ENCODE peak calls at places on chromosomes 13 and 19, in four cellular contexts. W is AG04450; A is heart left ventricle; N is CD8-positive, alpha-beta T cell. H is an unnamed sample. For H3K9me3, the result is how much of the 10 kb centered on the place peaks cover.

GRCh38 chr13:71290963-71291937 is 575.8 kb downstream of the DACH1 start:
- DNase-seq in W (no peak), A (peak), N (peak), H (peak)

GRCh38 chr19:48926909-48927308 is 6.6 kb upstream of the DHDH start:
- DNase-seq in W (peak), A (no peak), N (no peak), H (peak)

GRCh38 chr19:39407644-39408391 is 1.2 kb downstream of the ZFP36 start:
- DNase-seq in W (no peak), A (peak), N (peak), H (peak)

GRCh38 chr19:55590621-55591020 is 8.7 kb downstream of the FIZ1 start:
- DNase-seq in W (no peak), A (no peak), N (no peak), H (peak)

GRCh38 chr13:21691500-21691899 is 20.6 kb downstream of the FGF9 start:
- DNase-seq in W (no peak), A (no peak), N (no peak), H (no peak)

GRCh38 chr13:79779761-79780160 is 298.8 kb downstream of the NDFIP2 start:
- DNase-seq in W (no peak), A (peak), N (no peak), H (no peak)

GRCh38 chr19:6800991-6801396 is 28.5 kb downstream of the VAV1 start:
- DNase-seq in W (no peak), A (no peak), N (no peak), H (peak)

GRCh38 chr13:30743319-30744055 is 8.1 kb downstream of the ALOX5AP start:
- DNase-seq in W (peak), A (peak), N (no peak), H (peak)

GRCh38 chr13:94088742-94089141 is 390.7 kb downstream of the DCT start:
- DNase-seq in W (no peak), A (no peak), N (no peak), H (no peak)

GRCh38 chr13:49214917-49215376 is 5.2 kb upstream of the MLNR start:
- DNase-seq in W (no peak), A (peak), N (peak), H (no peak)

GRCh38 chr19:52896431-52897148 is 845 bp downstream of the ZNF320 start:
- DNase-seq in W (no peak), A (peak), N (no peak), H (peak)

GRCh38 chr19:14519860-14520407 is 1.7 kb upstream of the DNAJB1 start:
- DNase-seq in W (no peak), A (no peak), N (no peak), H (peak)

GRCh38 chr13:40345149-40345514 is 321.3 kb downstream of the FOXO1 start:
- DNase-seq in W (no peak), A (no peak), N (no peak), H (no peak)

GRCh38 chr19:40802300-40803169 is 3.5 kb downstream of the EGLN2 start:
- DNase-seq in W (no peak), A (peak), N (no peak), H (no peak)

GRCh38 chr19:40759352-40759751 is 8.3 kb downstream of the SNRPA start:
- DNase-seq in W (no peak), A (no peak), N (no peak), H (no peak)

GRCh38 chr19:15144046-15144646 is 36.9 kb downstream of the SYDE1 start:
- DNase-seq in W (no peak), A (no peak), N (no peak), H (peak)

GRCh38 chr19:8340341-8341096 is 2.5 kb downstream of the KANK3 start:
- DNase-seq in W (no peak), A (peak), N (no peak), H (no peak)

GRCh38 chr13:41995946-41996345 is 35.0 kb upstream of the VWA8 start:
- DNase-seq in W (no peak), A (no peak), N (no peak), H (no peak)

GRCh38 chr19:40023969-40024368 is 27.1 kb downstream of the ZNF546 start:
- DNase-seq in W (no peak), A (no peak), N (no peak), H (no peak)

GRCh38 chr13:45368571-45368970 is 27.6 kb upstream of the TPT1 start:
- DNase-seq in W (no peak), A (no peak), N (no peak), H (no peak)

GRCh38 chr13:65217459-65217858 is 2012.7 kb downstream of the PCDH9 start:
- DNase-seq in W (no peak), A (no peak), N (no peak), H (no peak)

GRCh38 chr13:101749584-101749983 is 297.1 kb downstream of the ITGBL1 start:
- DNase-seq in W (no peak), A (no peak), N (no peak), H (no peak)

GRCh38 chr13:51524312-51524711 is 60.0 kb upstream of the WDFY2 start:
- DNase-seq in W (no peak), A (no peak), N (no peak), H (no peak)

GRCh38 chr19:48480476-48481190 is 11.5 kb downstream of the CYTH2 start:
- DNase-seq in W (no peak), A (no peak), N (peak), H (no peak)

GRCh38 chr13:105219636-105220035 is 1315.8 kb downstream of the EFNB2 start:
- DNase-seq in W (no peak), A (no peak), N (no peak), H (no peak)

GRCh38 chr19:8731428-8732169 is 10.2 kb downstream of the OR2Z1 start:
- DNase-seq in W (no peak), A (no peak), N (no peak), H (no peak)

GRCh38 chr13:67366533-67366932 is 136.4 kb upstream of the PCDH9 start:
- DNase-seq in W (no peak), A (no peak), N (no peak), H (no peak)

GRCh38 chr13:23541221-23541620 is 29.0 kb upstream of the TNFRSF19 start:
- DNase-seq in W (peak), A (no peak), N (no peak), H (no peak)

GRCh38 chr19:1502433-1503088 is 10.3 kb downstream of the ADAMTSL5 start:
- DNase-seq in W (no peak), A (no peak), N (no peak), H (no peak)
- H3K4me3 ChIP-seq in W (no peak), A (no peak), N (no peak), H (no peak)

DNA sequence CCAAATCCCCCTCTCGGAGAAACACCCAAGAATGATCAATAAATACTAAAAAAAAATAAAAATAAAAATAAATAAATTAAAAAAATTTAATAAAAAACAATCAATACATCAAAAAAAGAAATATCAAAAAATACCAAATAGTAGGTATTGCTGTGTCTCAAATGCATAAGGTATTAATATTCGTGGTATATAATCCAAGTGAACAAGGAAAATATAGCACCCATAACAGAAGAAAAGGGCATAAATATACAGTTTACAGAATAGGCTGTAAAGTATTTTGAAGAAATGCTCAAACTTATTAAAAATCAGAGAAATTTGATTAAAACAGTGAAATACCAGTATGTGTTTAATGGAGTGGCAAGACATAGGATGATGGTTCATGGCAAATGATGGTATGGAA is 7.6 kb upstream of the ZNF227 start:
- DNase-seq in W (no peak), A (no peak), N (no peak), H (no peak)
- H3K9me3 ChIP-seq in W (under half), A (under half), N (under half), H (under half)

DNA sequence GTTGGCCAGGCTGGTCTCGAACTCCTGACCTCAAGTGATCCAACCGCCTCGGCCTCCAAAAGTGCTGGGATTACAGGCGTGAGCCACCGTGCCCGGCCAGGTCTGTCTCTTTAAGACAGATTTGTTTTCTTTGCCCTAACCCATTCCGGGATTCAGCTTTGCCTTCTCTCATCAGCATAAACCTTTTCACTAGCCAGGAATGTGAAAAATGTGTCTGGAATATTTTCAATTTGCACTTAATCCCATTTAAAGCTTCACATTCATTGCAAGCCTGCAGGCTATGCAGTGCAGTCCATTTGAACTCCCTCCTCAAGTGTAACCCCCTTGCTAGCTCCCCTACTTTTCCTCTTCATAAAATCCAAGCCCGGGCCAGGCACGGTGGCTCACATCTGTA is 880 bp upstream of the TMEM160 start:
- DNase-seq in W (no peak), A (peak), N (no peak), H (peak)
- H3K4me3 ChIP-seq in W (no peak), A (no peak), N (no peak), H (peak)

DNA sequence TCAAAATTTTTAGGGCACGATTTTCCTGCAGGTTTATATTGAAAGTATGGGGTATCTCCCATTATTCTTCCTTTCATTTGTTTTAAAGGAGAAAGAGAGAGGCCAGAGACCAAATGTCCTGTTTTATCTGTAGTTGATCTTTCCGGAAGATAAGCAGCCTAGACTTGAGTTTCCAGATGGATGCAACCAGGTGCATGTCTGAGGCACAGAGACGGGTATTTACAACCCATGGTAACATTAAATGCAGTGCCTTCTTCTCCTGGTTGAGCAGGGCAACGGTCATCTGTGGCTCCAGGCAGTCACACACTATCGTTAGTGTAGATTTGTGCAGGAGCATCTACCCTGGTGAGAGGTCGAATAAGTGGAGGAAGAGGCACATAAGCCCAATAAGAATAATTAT is 1507.1 kb downstream of the UQCRFS1 start:
- DNase-seq in W (no peak), A (no peak), N (no peak), H (no peak)
- H3K9me3 ChIP-seq in W (under half), A (under half), N (under half), H (under half)

DNA sequence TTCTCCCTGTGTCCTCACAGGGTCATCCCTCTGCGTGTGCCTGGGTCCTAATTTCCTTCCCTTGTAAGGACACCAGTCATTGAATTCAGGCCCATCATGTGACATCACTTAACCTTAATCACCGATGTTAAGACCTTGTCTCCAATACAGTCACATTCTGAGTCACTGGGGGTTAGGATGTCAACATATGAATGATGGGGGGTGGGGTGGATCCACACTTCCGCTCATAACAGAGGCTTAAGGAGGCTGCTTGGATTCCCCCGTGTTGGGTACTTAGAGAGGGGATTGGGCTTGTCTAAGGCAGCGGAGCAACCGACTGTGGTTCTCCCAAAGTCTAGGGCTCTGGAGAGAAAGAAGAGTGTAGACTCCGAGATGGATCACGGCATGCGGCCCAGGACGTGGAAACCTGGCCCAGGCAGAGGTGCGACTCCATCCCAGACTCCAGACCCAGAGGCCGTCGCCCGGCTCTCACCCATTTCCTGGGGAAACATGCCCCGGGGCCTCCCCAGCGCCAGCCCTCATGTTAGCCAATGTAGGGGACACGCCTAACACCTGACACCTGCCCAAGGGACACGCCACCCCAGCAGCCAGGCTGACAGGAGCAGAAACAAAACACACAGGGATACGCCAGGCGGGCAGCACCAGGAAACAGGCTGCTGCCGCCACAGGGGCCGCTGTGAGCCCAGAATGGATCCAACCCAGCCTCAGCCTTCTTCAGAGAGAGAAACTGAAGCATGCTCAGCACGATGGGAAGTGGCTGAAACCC is 17.1 kb upstream of the IGLON5 start:
- DNase-seq in W (no peak), A (no peak), N (no peak), H (no peak)
- H3K4me3 ChIP-seq in W (no peak), A (no peak), N (no peak), H (no peak)

DNA sequence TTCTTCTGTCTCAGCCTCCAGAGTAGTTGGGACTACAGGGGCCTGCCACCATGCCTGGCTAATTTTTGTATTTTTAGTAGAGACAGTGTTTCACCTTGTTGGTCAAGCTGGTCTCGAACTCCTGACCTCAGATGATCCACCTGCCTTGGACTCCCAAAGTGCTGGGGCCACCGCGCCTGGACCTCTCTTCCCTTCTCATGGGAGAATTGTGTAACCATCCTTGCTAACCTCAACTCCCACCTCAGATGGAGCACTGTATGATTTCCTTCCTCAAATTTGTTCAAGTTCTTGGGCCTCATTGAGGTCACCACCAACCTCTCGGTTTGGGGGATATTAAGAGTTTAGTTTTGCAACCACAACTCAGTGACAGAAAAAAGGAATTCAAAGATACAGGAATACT is 10.7 kb downstream of the LILRA5 start:
- DNase-seq in W (no peak), A (peak), N (no peak), H (no peak)
- H3K9me3 ChIP-seq in W (under half), A (under half), N (under half), H (under half)

H was measured in MG63.